ENCODE peak calls at places on chromosomes 7 and 10, in five cellular contexts. I, B, Z, F and T are unnamed samples. For H3K4me1, the result is how much of the 10 kb centered on the place peaks cover.

GRCh38 chr10:48266528-48266927 is 8.0 kb downstream of the FRMPD2 start:
- DNase-seq in B (no peak), I (no peak), Z (no peak), F (no peak), T (no peak)

GRCh38 chr7:74305987-74306736 is 17.0 kb downstream of the CLIP2 start:
- DNase-seq in F (no peak), Z (no peak), B (no peak), I (no peak), T (no peak)

GRCh38 chr10:26534384-26534783 is 96.2 kb downstream of the APBB1IP start:
- DNase-seq in B (no peak), F (no peak), I (no peak), Z (peak), T (no peak)

GRCh38 chr7:124840435-124840834 is 74.8 kb upstream of the GPR37 start:
- DNase-seq in Z (no peak), F (no peak), I (peak), B (no peak), T (no peak)

GRCh38 chr7:23373151-23374004 is 74.2 kb downstream of the MALSU1 start:
- DNase-seq in B (peak), F (no peak), I (peak), Z (no peak), T (no peak)

GRCh38 chr7:120716306-120716705 is 141.6 kb downstream of the TSPAN12 start:
- DNase-seq in B (no peak), F (no peak), I (no peak), Z (peak), T (no peak)

GRCh38 chr7:47885309-47886000 is 62.8 kb downstream of the PKD1L1 start:
- DNase-seq in I (no peak), B (no peak), Z (no peak), F (no peak), T (no peak)

GRCh38 chr7:90266808-90267207 is 21.8 kb downstream of the CFAP69 start:
- DNase-seq in B (no peak), I (peak), Z (no peak), F (no peak), T (no peak)

GRCh38 chr7:23471090-23471859 is 984 bp upstream of the IGF2BP3 start:
- DNase-seq in Z (peak), F (no peak), I (peak), B (no peak), T (no peak)

GRCh38 chr7:84536256-84536870 is 341.8 kb upstream of the SEMA3A start:
- DNase-seq in F (no peak), B (no peak), I (peak), Z (no peak), T (no peak)

GRCh38 chr10:22959950-22960349 is 32.1 kb downstream of the ARMC3 start:
- DNase-seq in B (no peak), Z (no peak), F (no peak), I (no peak), T (no peak)

GRCh38 chr7:47666164-47666862 is 84.4 kb upstream of the TNS3 start:
- DNase-seq in Z (no peak), B (no peak), F (no peak), I (no peak), T (no peak)

GRCh38 chr10:102230264-102230860 is 4.3 kb downstream of the ELOVL3 start:
- DNase-seq in Z (peak), F (peak), B (no peak), I (peak), T (peak)

GRCh38 chr7:37284805-37285211 is 163.9 kb downstream of the ELMO1 start:
- DNase-seq in I (peak), B (peak), F (no peak), Z (peak), T (peak)

GRCh38 chr7:111025013-111025412 is 65.9 kb upstream of the LRRN3 start:
- DNase-seq in Z (no peak), B (peak), F (no peak), I (no peak), T (no peak)

GRCh38 chr10:18164093-18164492 is 23.9 kb downstream of the CACNB2 start:
- DNase-seq in B (no peak), Z (no peak), F (no peak), I (peak), T (no peak)

GRCh38 chr7:85471740-85472139 is 284.9 kb upstream of the SEMA3D start:
- DNase-seq in I (no peak), B (no peak), Z (no peak), F (no peak), T (no peak)

GRCh38 chr10:72133517-72133916 is 45.2 kb upstream of the SPOCK2 start:
- DNase-seq in B (peak), I (peak), F (no peak), Z (no peak), T (peak)

GRCh38 chr7:106010331-106010730 is 47.3 kb downstream of the CDHR3 start:
- DNase-seq in I (no peak), B (no peak), F (no peak), Z (no peak), T (no peak)

GRCh38 chr10:14244801-14245211 is 85.9 kb downstream of the FRMD4A start:
- DNase-seq in I (peak), Z (no peak), B (no peak), F (no peak), T (no peak)

GRCh38 chr10:51879238-51879637 is 179.8 kb upstream of the CSTF2T start:
- DNase-seq in I (peak), F (no peak), B (peak), Z (no peak), T (no peak)

GRCh38 chr10:96919785-96920425 is 87.8 kb downstream of the LCOR start:
- DNase-seq in I (no peak), B (no peak), Z (no peak), F (no peak), T (no peak)

GRCh38 chr10:102752266-102752930 is 8.7 kb downstream of the WBP1L start:
- DNase-seq in I (no peak), B (no peak), Z (no peak), F (no peak), T (no peak)

GRCh38 chr10:29648114-29648982 is 13.6 kb upstream of the SVIL start:
- DNase-seq in B (no peak), F (no peak), Z (no peak), I (no peak), T (no peak)

GRCh38 chr10:16950686-16951681 is 133.8 kb upstream of the RSU1 start:
- DNase-seq in B (no peak), Z (peak), I (peak), F (no peak), T (no peak)

GRCh38 chr10:132848951-132849545 is 63.1 kb upstream of the NKX6-2 start:
- DNase-seq in F (no peak), B (no peak), Z (no peak), I (no peak), T (no peak)

GRCh38 chr10:70974351-70974901 is 86.1 kb upstream of the PCBD1 start:
- DNase-seq in I (peak), F (no peak), Z (no peak), B (peak), T (no peak)

GRCh38 chr7:119472398-119473038 is 800.5 kb upstream of the KCND2 start:
- DNase-seq in F (no peak), B (no peak), Z (no peak), I (no peak), T (peak)

GRCh38 chr7:44102846-44103565 is 1.1 kb upstream of the AEBP1 start:
- DNase-seq in F (no peak), I (no peak), B (no peak), Z (no peak), T (no peak)

GRCh38 chr10:103930881-103931280 is 12.9 kb upstream of the STN1 start:
- DNase-seq in B (no peak), Z (no peak), I (no peak), F (no peak), T (no peak)

GRCh38 chr10:23095404-23095965 is at the start of gene MSRB2:
- DNase-seq in F (peak), I (peak), B (peak), Z (peak), T (peak)

GRCh38 chr7:155763721-155764431 is 48.4 kb downstream of the SHH start:
- DNase-seq in Z (no peak), B (no peak), I (no peak), F (no peak), T (peak)

GRCh38 chr10:86178401-86179142 is 188.0 kb downstream of the GRID1 start:
- DNase-seq in B (no peak), I (no peak), Z (peak), F (no peak), T (no peak)

GRCh38 chr10:87507879-87508278 is 3.2 kb downstream of the MINPP1 start:
- DNase-seq in F (no peak), I (no peak), Z (no peak), B (no peak), T (no peak)

GRCh38 chr10:75403144-75404022 is 1.8 kb upstream of the ZNF503 start:
- DNase-seq in I (peak), B (no peak), F (peak), Z (peak), T (peak)

GRCh38 chr7:19392246-19392645 is 247.0 kb upstream of the FERD3L start:
- DNase-seq in F (no peak), I (peak), Z (no peak), B (no peak), T (no peak)

GRCh38 chr7:149067869-149068268 is 22.6 kb downstream of the ZNF786 start:
- DNase-seq in I (peak), F (no peak), B (no peak), Z (no peak), T (no peak)
- TF ChIP-seq CTCF in I (peak), F (no peak), B (peak), Z (no peak), T (no peak)

DNA sequence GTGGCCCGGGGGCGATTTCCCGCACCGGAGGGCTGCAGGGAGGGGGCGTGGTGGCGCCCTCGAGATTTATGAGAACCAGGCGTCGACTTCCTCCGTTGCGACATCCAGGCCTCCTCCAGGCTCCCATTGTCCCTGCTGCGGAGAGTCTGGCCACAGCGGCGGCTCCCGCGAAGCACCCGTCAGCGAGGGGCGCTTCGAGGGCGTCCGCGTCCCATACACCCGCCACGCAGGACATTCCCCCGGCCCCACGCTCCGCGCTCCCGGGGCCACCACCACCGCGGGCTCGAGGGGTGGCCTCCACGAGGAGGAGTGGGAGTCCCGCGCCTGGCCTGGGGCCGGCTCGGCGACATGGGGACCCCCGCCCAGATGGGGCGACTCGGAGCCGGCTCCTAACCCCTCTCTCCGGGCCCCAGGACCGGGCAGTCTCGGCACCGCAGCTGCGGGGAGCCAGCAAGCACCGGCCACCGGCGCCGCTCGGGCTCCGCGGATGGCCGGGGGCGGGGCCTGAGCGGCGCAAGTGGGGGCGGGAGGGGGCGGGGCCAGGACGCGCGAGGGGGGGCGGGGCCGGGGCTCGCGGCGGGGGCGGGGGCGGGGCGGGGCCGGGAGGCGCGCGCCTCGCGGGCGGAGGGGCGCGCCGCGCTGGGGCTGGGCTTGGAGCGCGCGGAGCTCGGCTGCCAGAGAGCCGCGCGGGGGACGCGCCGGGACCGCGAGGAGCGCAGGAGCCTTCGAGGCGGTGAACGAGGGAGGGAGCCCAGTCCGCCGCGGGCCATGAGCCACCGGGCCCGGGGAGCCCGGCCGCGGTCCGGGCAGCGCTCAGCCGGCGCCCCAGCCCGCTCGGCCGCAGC is at the start of gene SH2B2:
- DNase-seq in F (peak), B (peak), Z (peak), I (peak), T (peak)
- H3K4me1 ChIP-seq in F (under half), B (under half), Z (under half), I (under half), T (under half)

GRCh38 chr10:28411136-28411460 is 108.2 kb upstream of the MPP7 start:
- DNase-seq in B (no peak), F (no peak), I (no peak), Z (no peak), T (no peak)
- H3K27ac ChIP-seq in B (no peak), F (no peak), I (no peak), Z (no peak), T (no peak)

GRCh38 chr7:108460964-108461363 is 4.7 kb upstream of the NRCAM start:
- DNase-seq in F (no peak), B (no peak), Z (no peak), I (no peak), T (no peak)
- TF ChIP-seq CTCF in F (no peak), B (no peak), Z (no peak), I (no peak), T (no peak)

DNA sequence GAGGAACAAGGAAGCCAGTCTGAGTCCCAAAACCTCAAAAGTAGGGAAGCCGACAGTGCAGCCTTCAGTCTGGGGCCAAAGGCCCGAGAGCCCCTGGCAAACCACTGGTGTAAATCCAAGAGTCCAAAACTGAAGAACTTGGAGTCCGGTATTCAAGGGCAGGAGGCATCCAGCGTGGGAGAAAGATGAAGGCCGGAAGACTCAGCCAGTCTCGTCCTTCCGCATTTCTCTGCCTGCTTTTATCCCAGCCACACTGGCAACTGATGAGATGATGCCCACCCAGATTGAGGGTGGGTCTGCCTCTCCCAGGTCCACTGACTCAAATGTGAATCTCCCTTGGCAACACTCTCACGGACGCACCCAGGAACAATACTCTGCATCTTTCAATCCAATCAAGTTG is 140.7 kb upstream of the FAM20C start:
- DNase-seq in B (no peak), I (no peak), Z (no peak), F (no peak), T (no peak)
- H3K4me1 ChIP-seq in B (under half), I (under half), Z (under half), F (under half), T (under half)

GRCh38 chr10:80159166-80159888 is 26.8 kb downstream of the PLAC9 start:
- DNase-seq in F (no peak), B (no peak), Z (no peak), I (peak), T (no peak)
- H3K27ac ChIP-seq in F (peak), B (no peak), Z (no peak), I (peak), T (peak)

GRCh38 chr10:35783305-35783838 is 141.3 kb upstream of the FZD8 start:
- DNase-seq in B (no peak), F (no peak), I (peak), Z (no peak), T (no peak)

GRCh38 chr10:35778344-35778743 is 136.2 kb upstream of the FZD8 start:
- DNase-seq in F (no peak), I (no peak), Z (no peak), B (no peak), T (no peak)

GRCh38 chr10:35780970-35781642 is 139.0 kb upstream of the FZD8 start:
- DNase-seq in Z (no peak), F (no peak), B (no peak), I (peak), T (no peak)

GRCh38 chr10:35784751-35785150 is 142.7 kb upstream of the FZD8 start:
- DNase-seq in Z (no peak), B (no peak), I (peak), F (no peak), T (no peak)

GRCh38 chr10:35781643-35782035 is 139.5 kb upstream of the FZD8 start:
- DNase-seq in B (peak), F (no peak), I (peak), Z (peak), T (no peak)
- TF ChIP-seq CTCF in B (peak), F (no peak), I (peak), Z (peak), T (no peak)

GRCh38 chr10:125073996-125074395 is 86.4 kb downstream of the CTBP2 start:
- DNase-seq in I (no peak), Z (no peak), F (no peak), B (no peak), T (no peak)
- H3K4me1 ChIP-seq in I (under half), Z (under half), F (under half), B (under half), T (under half)

DNA sequence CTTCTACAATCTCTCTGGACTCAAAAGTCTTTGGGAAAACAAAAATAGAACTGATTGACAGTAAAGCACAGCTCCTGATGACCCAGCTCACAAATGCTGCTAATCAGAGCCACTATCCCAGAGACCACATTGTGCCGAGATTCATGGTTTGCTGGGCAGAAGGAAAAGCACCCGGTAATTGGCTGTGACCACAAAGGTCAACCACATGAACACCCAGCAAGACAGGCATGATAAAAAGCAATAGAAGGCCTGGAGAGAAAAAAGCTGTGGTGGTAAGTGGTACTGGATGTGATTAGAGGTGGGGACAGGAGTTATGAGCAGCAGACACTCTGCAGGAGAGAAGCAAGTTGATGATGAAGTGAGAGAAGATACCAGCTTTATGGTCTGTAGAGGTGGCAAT is 44.0 kb upstream of the ZNRF2 start:
- DNase-seq in F (no peak), B (no peak), I (no peak), Z (no peak), T (no peak)
- H3K27ac ChIP-seq in F (no peak), B (no peak), I (no peak), Z (no peak), T (no peak)

GRCh38 chr10:61705022-61705675 is 42.4 kb downstream of the CABCOCO1 start:
- DNase-seq in F (no peak), B (no peak), I (no peak), Z (no peak), T (no peak)

GRCh38 chr10:61701055-61701705 is 38.5 kb downstream of the CABCOCO1 start:
- DNase-seq in F (no peak), I (peak), B (no peak), Z (no peak), T (no peak)
- TF ChIP-seq CTCF in F (no peak), I (peak), B (no peak), Z (no peak), T (no peak)